ENCODE peak calls at places on chromosomes 1 and 21, in four cellular contexts. V, U, H and Q are unnamed samples.

GRCh38 chr1:207854001-207854400 is 56.9 kb downstream of the CD34 start:
- DNase-seq in V (no peak), U (no peak), H (no peak), Q (no peak)

GRCh38 chr1:29655945-29656866 is 419.9 kb downstream of the PTPRU start:
- DNase-seq in V (no peak), U (peak), H (no peak), Q (no peak)

GRCh38 chr1:25754421-25755195 is 45.4 kb upstream of the SELENON start:
- DNase-seq in V (no peak), U (no peak), H (no peak), Q (peak)

GRCh38 chr1:87904668-87905067 is 576.0 kb downstream of the LMO4 start:
- DNase-seq in V (no peak), U (no peak), H (no peak), Q (no peak)

GRCh38 chr1:2778220-2778592 is 23.3 kb downstream of the TTC34 start:
- DNase-seq in V (no peak), U (no peak), H (no peak), Q (no peak)

GRCh38 chr1:21669287-21670058 is at the start of gene RAP1GAP:
- DNase-seq in V (peak), U (no peak), H (no peak), Q (peak)

GRCh38 chr1:182598296-182598695 is 5.9 kb downstream of the RGS16 start:
- DNase-seq in V (no peak), U (no peak), H (no peak), Q (no peak)

GRCh38 chr1:227318852-227319607 is 738 bp upstream of the CDC42BPA start:
- DNase-seq in V (peak), U (no peak), H (no peak), Q (peak)

GRCh38 chr21:42392731-42393442 is 3.0 kb downstream of the TMPRSS3 start:
- DNase-seq in V (no peak), U (no peak), H (no peak), Q (peak)

GRCh38 chr1:199403421-199404116 is 623.9 kb upstream of the NR5A2 start:
- DNase-seq in V (no peak), U (no peak), H (no peak), Q (no peak)

GRCh38 chr1:45009956-45010854 is 919 bp downstream of the HECTD3 start:
- DNase-seq in V (peak), U (peak), H (no peak), Q (peak)

GRCh38 chr1:113760102-113760804 is 967 bp upstream of the PHTF1 start:
- DNase-seq in V (no peak), U (no peak), H (no peak), Q (no peak)

GRCh38 chr1:21749109-21749508 is 33.8 kb downstream of the USP48 start:
- DNase-seq in V (no peak), U (no peak), H (no peak), Q (no peak)

GRCh38 chr1:234564035-234565029 is 45.6 kb downstream of the IRF2BP2 start:
- DNase-seq in V (no peak), U (no peak), H (peak), Q (peak)

GRCh38 chr1:178168535-178168934 is 74.6 kb downstream of the RASAL2 start:
- DNase-seq in V (no peak), U (no peak), H (no peak), Q (no peak)

GRCh38 chr1:29736582-29737188 is 500.4 kb downstream of the PTPRU start:
- DNase-seq in V (no peak), U (no peak), H (no peak), Q (peak)

GRCh38 chr1:64497484-64497883 is 27.6 kb downstream of the CACHD1 start:
- DNase-seq in V (no peak), U (no peak), H (no peak), Q (peak)

GRCh38 chr1:222263791-222264190 is 284.1 kb downstream of the HHIPL2 start:
- DNase-seq in V (no peak), U (no peak), H (no peak), Q (no peak)

GRCh38 chr1:92754000-92754787 is 30.7 kb downstream of the EVI5 start:
- DNase-seq in V (no peak), U (no peak), H (no peak), Q (no peak)

GRCh38 chr1:63731117-63732043 is 42.4 kb upstream of the ROR1 start:
- DNase-seq in V (no peak), U (no peak), H (peak), Q (peak)

GRCh38 chr1:95035536-95035935 is 37.2 kb downstream of the ALG14 start:
- DNase-seq in V (no peak), U (no peak), H (peak), Q (no peak)

GRCh38 chr1:167186198-167186750 is 34.4 kb upstream of the POU2F1 start:
- DNase-seq in V (no peak), U (no peak), H (no peak), Q (no peak)

GRCh38 chr1:201537966-201538617 is 835 bp upstream of the NAV1 start:
- DNase-seq in V (no peak), U (no peak), H (no peak), Q (peak)

GRCh38 chr1:18902523-18903312 is at the start of gene ALDH4A1:
- DNase-seq in V (peak), U (peak), H (peak), Q (peak)
- TF ChIP-seq POLR2AphosphoS5 in V (peak), U (peak), H (peak), Q (peak)

GRCh38 chr1:155472491-155472890 is 90.1 kb downstream of the ASH1L start:
- DNase-seq in V (no peak), U (no peak), H (no peak), Q (no peak)
- H3K27ac ChIP-seq in V (no peak), U (no peak), H (no peak), Q (no peak)

GRCh38 chr1:193372553-193372952 is 186.1 kb upstream of the B3GALT2 start:
- DNase-seq in V (no peak), U (no peak), H (no peak), Q (no peak)
- TF ChIP-seq POLR2AphosphoS5 in V (no peak), U (no peak), H (no peak), Q (no peak)

DNA sequence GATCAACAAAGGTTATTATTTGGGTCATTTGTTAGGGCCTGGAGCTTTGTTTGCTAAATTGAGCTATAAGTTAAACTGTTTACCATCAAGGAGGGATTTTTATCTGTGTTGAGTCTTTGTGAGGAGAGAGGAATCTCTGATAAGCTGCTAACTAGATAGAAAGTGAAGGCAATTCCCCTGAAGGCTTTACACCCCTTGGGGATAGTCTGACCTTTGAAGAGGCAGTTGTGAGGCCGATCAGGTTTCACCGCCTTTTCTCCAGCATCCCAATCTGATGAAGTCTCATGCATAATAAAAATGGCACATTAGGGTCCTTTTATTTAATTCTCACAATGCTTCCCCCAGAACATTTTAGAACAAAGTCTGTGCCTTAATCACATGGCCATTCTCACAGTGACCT is 21.8 kb downstream of the C1orf21 start:
- DNase-seq in V (no peak), U (no peak), H (no peak), Q (no peak)
- H3K27ac ChIP-seq in V (no peak), U (peak), H (no peak), Q (no peak)

DNA sequence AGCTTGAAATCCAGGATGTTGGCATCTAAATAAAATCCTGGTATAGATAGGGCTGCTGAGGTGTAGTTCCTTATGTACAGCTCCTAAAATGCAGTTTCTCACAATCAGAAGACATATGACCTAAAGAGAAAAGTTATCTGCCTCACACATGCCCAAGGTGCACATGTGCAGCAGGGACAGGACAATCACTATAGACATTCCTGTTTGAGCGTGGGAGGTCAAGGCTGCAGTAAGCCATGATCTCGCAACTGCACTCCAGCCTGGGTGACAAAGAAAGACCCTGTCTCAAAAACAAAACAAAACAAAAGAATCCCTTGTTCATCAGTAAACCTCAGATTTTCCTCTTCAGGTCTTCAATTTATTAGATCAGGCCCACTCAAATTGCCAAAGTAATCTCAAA is 66.1 kb downstream of the SPATA6 start:
- DNase-seq in V (no peak), U (no peak), H (no peak), Q (no peak)
- TF ChIP-seq POLR2AphosphoS5 in V (no peak), U (no peak), H (no peak), Q (no peak)

DNA sequence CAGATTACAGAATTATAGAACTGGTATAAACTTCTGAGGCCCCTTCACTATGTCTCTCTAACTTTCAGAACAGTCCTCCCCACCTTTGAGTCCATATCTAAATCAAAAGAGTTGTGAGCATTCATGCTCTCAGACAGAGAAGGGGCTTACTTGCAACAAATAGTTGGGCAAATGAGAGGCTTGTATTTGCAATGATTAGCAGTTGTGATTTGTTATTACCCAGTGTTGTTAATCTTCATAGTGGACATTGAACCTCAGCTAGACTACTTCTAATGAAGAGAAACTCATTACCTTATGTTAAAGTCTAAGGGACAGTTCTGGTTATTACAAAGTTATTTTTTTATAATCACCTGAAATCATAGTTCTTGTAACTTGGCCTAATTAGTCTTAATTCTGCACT is 114.4 kb downstream of the RABGAP1L start:
- DNase-seq in V (no peak), U (no peak), H (no peak), Q (no peak)
- H3K27ac ChIP-seq in V (no peak), U (no peak), H (no peak), Q (no peak)

GRCh38 chr1:17027403-17027802 is 15.7 kb upstream of the ATP13A2 start:
- DNase-seq in V (no peak), U (no peak), H (no peak), Q (no peak)
- TF ChIP-seq POLR2AphosphoS5 in V (no peak), U (no peak), H (no peak), Q (no peak)

GRCh38 chr1:43648448-43648847 is 1.5 kb upstream of the KDM4A start:
- DNase-seq in V (no peak), U (no peak), H (no peak), Q (no peak)
- H3K27ac ChIP-seq in V (no peak), U (peak), H (no peak), Q (no peak)